ENCODE peak calls at places on chromosomes 12 and 14, in nine cellular contexts. O, R, Y, U, V, A, E, M and N are unnamed samples. For H3K4me1, the result is how much of the 10 kb centered on the place peaks cover.

GRCh38 chr12:96487214-96487613 is 2.2 kb upstream of the CFAP54 start:
- DNase-seq in O (no peak), M (peak), V (no peak), A (no peak), E (no peak), R (no peak), Y (peak), U (no peak), N (no peak)

GRCh38 chr12:48828841-48829575 is 10.7 kb downstream of the CACNB3 start:
- DNase-seq in V (no peak), M (no peak), Y (no peak), O (no peak), U (no peak), A (no peak), E (no peak), R (no peak), N (no peak)

GRCh38 chr12:4908694-4909396 is 860 bp upstream of the KCNA1 start:
- DNase-seq in Y (no peak), A (no peak), M (peak), V (no peak), U (no peak), R (no peak), O (peak), E (no peak), N (no peak)

GRCh38 chr12:128852026-128852725 is 1.1 kb upstream of the GLT1D1 start:
- DNase-seq in O (no peak), V (peak), R (no peak), E (peak), Y (no peak), U (no peak), A (no peak), M (no peak), N (no peak)

GRCh38 chr14:61099221-61099835 is 118.3 kb downstream of the SLC38A6 start:
- DNase-seq in U (no peak), M (no peak), A (no peak), O (no peak), E (no peak), R (no peak), V (no peak), Y (peak), N (no peak)

GRCh38 chr12:68250454-68250853 is 3.0 kb downstream of the IL22 start:
- DNase-seq in O (no peak), A (no peak), M (no peak), Y (no peak), U (no peak), R (no peak), V (no peak), E (no peak), N (no peak)

GRCh38 chr14:31990959-31991541 is 86.1 kb upstream of the ARHGAP5 start:
- DNase-seq in Y (no peak), E (no peak), R (no peak), O (no peak), U (no peak), M (peak), A (no peak), V (no peak), N (no peak)

GRCh38 chr12:109302770-109303169 is 6.3 kb downstream of the FOXN4 start:
- DNase-seq in V (no peak), E (no peak), O (no peak), U (no peak), R (no peak), M (no peak), Y (no peak), A (no peak), N (no peak)

GRCh38 chr14:91140672-91141071 is 26.8 kb downstream of the DGLUCY start:
- DNase-seq in R (no peak), V (no peak), M (peak), E (no peak), O (no peak), Y (no peak), A (peak), U (peak), N (no peak)

GRCh38 chr12:113766133-113766879 is 199.8 kb downstream of the RBM19 start:
- DNase-seq in Y (no peak), A (no peak), M (no peak), O (peak), R (no peak), U (no peak), V (no peak), E (no peak), N (no peak)

GRCh38 chr12:32302218-32302826 is 97.0 kb upstream of the FGD4 start:
- DNase-seq in O (peak), U (no peak), V (no peak), E (no peak), Y (no peak), M (peak), R (no peak), A (no peak), N (no peak)

GRCh38 chr14:93984070-93984469 is 7.7 kb upstream of the ASB2 start:
- DNase-seq in V (no peak), Y (peak), U (no peak), A (no peak), E (no peak), O (no peak), R (no peak), M (peak), N (no peak)

GRCh38 chr12:87323369-87323768 is 705.8 kb downstream of the C12orf50 start:
- DNase-seq in R (no peak), M (peak), O (no peak), E (no peak), U (no peak), V (no peak), Y (peak), A (no peak), N (no peak)

GRCh38 chr12:95882080-95882479 is 23.3 kb downstream of the SNRPF start:
- DNase-seq in R (no peak), O (no peak), A (no peak), E (no peak), U (no peak), V (no peak), Y (peak), M (peak), N (no peak)

GRCh38 chr12:78584695-78585094 is 279.9 kb upstream of the SYT1 start:
- DNase-seq in U (no peak), V (no peak), R (no peak), M (peak), E (no peak), O (no peak), Y (peak), A (no peak), N (no peak)

GRCh38 chr14:101552786-101553231 is 8.5 kb upstream of the DIO3 start:
- DNase-seq in R (no peak), A (no peak), V (no peak), M (no peak), E (no peak), U (no peak), O (no peak), Y (no peak), N (no peak)

GRCh38 chr12:38589310-38589632 is 272.7 kb downstream of the ALG10B start:
- DNase-seq in E (no peak), A (no peak), M (no peak), V (no peak), R (no peak), U (no peak), O (no peak), Y (no peak), N (no peak)

GRCh38 chr12:2963760-2964292 is 4.6 kb downstream of the TEAD4 start:
- DNase-seq in R (peak), E (peak), O (no peak), U (no peak), M (no peak), Y (peak), V (no peak), A (no peak), N (peak)

GRCh38 chr12:6961695-6962284 is 8.7 kb downstream of the PHB2 start:
- DNase-seq in A (peak), R (peak), V (peak), Y (peak), M (peak), U (peak), E (peak), O (peak), N (peak)

GRCh38 chr12:124188561-124189405 is 106.1 kb upstream of the RFLNA start:
- DNase-seq in V (no peak), O (peak), Y (no peak), A (no peak), M (no peak), E (no peak), U (peak), R (no peak), N (no peak)

GRCh38 chr12:120508537-120508936 is 12.6 kb downstream of the DYNLL1 start:
- DNase-seq in M (no peak), R (no peak), V (no peak), U (no peak), A (no peak), Y (no peak), O (no peak), E (no peak), N (no peak)

GRCh38 chr14:99257673-99258221 is 14.2 kb downstream of the BCL11B start:
- DNase-seq in U (no peak), O (no peak), M (no peak), A (no peak), E (no peak), Y (no peak), V (peak), R (no peak), N (no peak)

GRCh38 chr12:47602949-47603558 is 102.8 kb downstream of the RPAP3 start:
- DNase-seq in E (no peak), A (no peak), U (no peak), V (no peak), M (no peak), R (no peak), Y (no peak), O (no peak), N (no peak)

GRCh38 chr12:92505373-92506340 is 197.1 kb upstream of the PLEKHG7 start:
- DNase-seq in U (peak), A (peak), O (peak), M (peak), E (peak), V (peak), Y (peak), R (peak), N (peak)

GRCh38 chr14:95527392-95528002 is 7.4 kb upstream of the GLRX5 start:
- DNase-seq in U (peak), O (peak), R (no peak), E (no peak), V (no peak), A (peak), M (peak), Y (peak), N (peak)

GRCh38 chr14:98114122-98114895 is 1157.7 kb downstream of the BCL11B start:
- DNase-seq in V (no peak), M (no peak), A (no peak), U (no peak), R (no peak), Y (no peak), O (no peak), E (no peak), N (no peak)

GRCh38 chr12:77796775-77797174 is 33.9 kb upstream of the NAV3 start:
- DNase-seq in R (no peak), M (peak), V (no peak), Y (peak), E (no peak), U (no peak), A (no peak), O (no peak), N (no peak)

GRCh38 chr12:113061061-113061694 is 4.6 kb downstream of the DTX1 start:
- DNase-seq in M (no peak), A (no peak), U (no peak), E (no peak), O (no peak), Y (no peak), R (no peak), V (no peak), N (no peak)

GRCh38 chr12:80553316-80553715 is 109.3 kb downstream of the PTPRQ start:
- DNase-seq in O (peak), Y (peak), E (no peak), R (no peak), A (no peak), M (peak), U (peak), V (no peak), N (no peak)

GRCh38 chr12:57181561-57182155 is 34.2 kb upstream of the LRP1-AS start:
- DNase-seq in U (no peak), Y (no peak), M (peak), A (no peak), V (no peak), O (no peak), R (no peak), E (no peak), N (no peak)

GRCh38 chr14:75201087-75201486 is 24.7 kb upstream of the TMED10 start:
- DNase-seq in R (peak), A (peak), V (no peak), M (no peak), O (peak), E (no peak), Y (no peak), U (no peak), N (no peak)

GRCh38 chr12:108798551-108799221 is 58.7 kb downstream of the SSH1 start:
- DNase-seq in A (no peak), O (no peak), V (no peak), M (peak), U (no peak), E (no peak), R (no peak), Y (peak), N (no peak)

GRCh38 chr12:2566161-2566560 is 228.6 kb upstream of the FKBP4 start:
- DNase-seq in E (no peak), U (no peak), O (no peak), M (no peak), Y (no peak), R (no peak), A (no peak), V (no peak), N (no peak)

GRCh38 chr14:104953097-104953496 is 25.1 kb downstream of the AHNAK2 start:
- DNase-seq in Y (no peak), R (peak), A (no peak), U (no peak), O (no peak), E (no peak), M (no peak), V (peak), N (no peak)

GRCh38 chr14:56147980-56148901 is 30.0 kb downstream of the PELI2 start:
- DNase-seq in V (no peak), A (no peak), M (no peak), Y (no peak), U (no peak), R (no peak), E (no peak), O (no peak), N (no peak)

GRCh38 chr14:85535916-85536834 is 6.2 kb downstream of the FLRT2 start:
- DNase-seq in M (peak), U (peak), E (no peak), Y (peak), A (no peak), V (no peak), O (peak), R (no peak), N (no peak)

GRCh38 chr14:91363776-91364523 is 53.7 kb downstream of the CCDC88C start:
- DNase-seq in U (peak), M (no peak), E (no peak), Y (no peak), V (no peak), R (no peak), A (no peak), O (no peak), N (no peak)

GRCh38 chr12:25655702-25656101 is 102.6 kb upstream of the LMNTD1 start:
- DNase-seq in E (no peak), A (no peak), Y (no peak), M (no peak), O (peak), U (no peak), R (no peak), V (no peak), N (no peak)

DNA sequence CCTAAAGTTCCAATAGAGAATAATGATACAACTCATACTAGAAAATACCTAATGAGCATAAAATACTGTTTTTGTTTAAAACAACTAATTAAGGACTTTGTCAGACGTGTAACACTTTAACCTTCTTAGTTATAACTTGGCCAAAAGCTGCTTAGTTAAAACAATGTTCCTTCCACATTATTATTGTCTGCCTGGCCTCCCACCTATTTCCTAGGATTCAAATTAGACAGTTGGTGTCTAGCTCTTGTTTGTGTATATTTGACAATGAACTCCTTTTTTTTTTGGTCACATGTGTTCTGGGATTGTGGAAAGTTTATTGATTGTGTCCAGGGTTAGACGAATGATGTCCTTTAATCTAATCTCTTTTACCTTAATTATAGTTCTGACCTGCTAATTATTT is 67.6 kb upstream of the PSMA6 start:
- DNase-seq in O (no peak), M (no peak), R (no peak), E (no peak), V (no peak), A (no peak), U (no peak), Y (no peak), N (no peak)
- H3K27ac ChIP-seq in O (no peak), M (no peak), R (no peak), E (no peak), V (no peak), A (no peak), U (no peak), Y (no peak), N (peak)

DNA sequence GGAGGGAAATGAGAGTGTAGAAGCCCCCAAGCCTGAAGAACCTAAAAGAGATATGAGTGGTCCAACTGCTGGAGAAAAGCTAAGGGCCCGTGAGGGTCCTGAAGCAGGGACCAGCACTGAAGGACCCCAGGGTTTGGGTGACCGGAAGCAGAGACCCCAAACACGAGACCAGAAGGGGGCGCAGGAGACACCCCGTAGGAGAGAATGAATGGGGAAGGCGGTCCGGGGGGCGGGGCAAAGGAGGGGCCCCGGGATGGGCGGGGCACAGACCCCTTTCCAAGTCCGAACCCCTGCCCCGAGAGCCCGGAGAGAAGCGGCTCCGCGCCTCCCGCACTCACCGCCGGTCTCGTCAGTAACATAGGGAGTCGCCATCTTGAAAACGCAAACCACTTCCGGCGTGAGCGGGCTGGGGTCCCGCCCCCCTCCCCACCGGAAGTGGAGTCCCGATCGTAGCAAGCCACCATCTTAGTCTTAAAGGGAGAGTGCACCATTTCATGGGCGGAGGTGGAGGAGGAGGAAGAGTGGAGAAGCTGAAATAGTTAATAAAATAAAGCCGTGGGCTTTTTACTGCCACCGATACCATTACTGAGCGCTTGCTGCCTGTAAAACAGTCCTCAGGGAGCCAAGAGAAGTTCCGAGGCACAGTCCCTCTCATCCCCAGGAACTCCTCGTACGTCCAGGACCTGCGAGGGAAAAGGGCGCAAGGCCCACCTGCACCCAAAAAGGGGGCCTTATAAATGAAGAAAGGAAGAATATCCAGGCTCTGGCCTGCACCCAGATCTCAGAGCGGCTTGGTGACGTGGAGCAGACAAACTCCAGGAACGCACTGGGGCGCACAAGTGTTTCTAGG is 731 bp downstream of the PYM1 start:
- DNase-seq in M (peak), E (peak), U (peak), Y (peak), A (peak), R (peak), V (peak), O (peak), N (peak)
- H3K4me1 ChIP-seq in M (under half), E (under half), U (under half), Y (under half), A (half or more), R (under half), V (under half), O (under half), N (under half)

GRCh38 chr12:52788876-52789636 is 6.9 kb downstream of the KRT3 start:
- DNase-seq in R (no peak), Y (no peak), E (no peak), O (no peak), A (no peak), M (no peak), U (no peak), V (no peak), N (no peak)
- H3K27ac ChIP-seq in R (no peak), Y (no peak), E (no peak), O (no peak), A (no peak), M (no peak), U (no peak), V (no peak), N (no peak)

GRCh38 chr12:89347325-89347829 is 4.9 kb downstream of the DUSP6 start:
- DNase-seq in A (no peak), O (no peak), M (no peak), E (no peak), U (no peak), V (no peak), Y (no peak), R (no peak), N (no peak)

GRCh38 chr12:89350661-89351488 is 1.4 kb downstream of the DUSP6 start:
- DNase-seq in O (peak), U (peak), E (peak), V (peak), M (peak), A (no peak), R (no peak), Y (no peak), N (no peak)

GRCh38 chr12:89350260-89350659 is 2.0 kb downstream of the DUSP6 start:
- DNase-seq in Y (no peak), V (no peak), U (no peak), E (no peak), A (no peak), M (no peak), O (no peak), R (no peak), N (no peak)

GRCh38 chr12:89349814-89350213 is 2.5 kb downstream of the DUSP6 start:
- DNase-seq in U (peak), O (no peak), A (no peak), R (no peak), Y (peak), E (no peak), M (peak), V (no peak), N (peak)

DNA sequence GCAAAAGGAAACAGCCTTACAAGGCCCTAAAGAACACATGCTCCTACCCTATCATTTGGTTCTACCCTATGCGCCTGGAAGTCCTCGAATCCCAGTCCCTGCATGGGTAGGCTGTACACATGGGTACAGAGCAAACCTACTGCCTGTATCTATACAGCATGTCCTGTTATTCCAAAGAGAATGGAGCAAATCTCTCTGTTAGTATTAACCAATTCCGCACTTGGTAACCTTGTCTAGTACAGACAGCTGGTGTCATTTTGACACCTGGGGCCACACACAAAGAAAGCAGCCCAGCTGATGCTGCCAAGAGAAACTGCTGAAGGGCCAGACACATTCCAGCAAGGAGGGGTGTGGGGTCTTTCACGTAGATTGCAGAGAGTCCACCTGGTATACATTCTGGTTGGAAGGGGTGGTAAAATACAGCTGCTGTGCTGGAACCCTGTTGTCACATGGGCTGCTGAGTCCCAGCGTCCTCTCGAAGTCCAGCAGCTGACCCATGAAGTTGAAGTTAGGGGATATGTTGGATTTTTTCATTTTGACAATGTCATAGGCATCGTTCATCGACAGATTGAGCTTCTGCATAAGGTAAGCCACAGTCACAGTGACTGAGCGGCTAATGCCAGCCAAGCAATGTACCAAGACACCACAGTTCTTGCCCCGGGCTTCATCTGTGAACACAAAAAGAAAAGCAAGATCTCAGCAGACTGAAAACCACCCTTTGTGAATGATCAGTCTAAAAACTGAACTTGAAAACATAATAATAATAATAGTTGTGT is 3.2 kb downstream of the DUSP6 start:
- DNase-seq in O (no peak), R (no peak), V (no peak), U (no peak), Y (no peak), M (peak), E (no peak), A (no peak), N (no peak)
- H3K4me1 ChIP-seq in O (under half), R (under half), V (under half), U (under half), Y (under half), M (under half), E (under half), A (half or more), N (half or more)